ENCODE peak calls at places on chromosomes 12 and 14, in seven cellular contexts. G, A, M, P, W, I and F are unnamed samples.

GRCh38 chr12:74897425-74898211 is 312.0 kb downstream of the KCNC2 start:
- DNase-seq in G (no peak), A (no peak), M (no peak), P (no peak), W (no peak), I (no peak), F (no peak)

GRCh38 chr14:53110103-53110502 is 43.0 kb downstream of the DDHD1 start:
- DNase-seq in G (no peak), A (no peak), M (no peak), P (no peak), W (no peak), I (no peak), F (no peak)

GRCh38 chr12:66740257-66740656 is 61.4 kb upstream of the GRIP1 start:
- DNase-seq in G (peak), A (peak), M (no peak), P (no peak), W (no peak), I (no peak), F (no peak)

GRCh38 chr12:29396774-29397173 is 15.8 kb upstream of the ERGIC2 start:
- DNase-seq in G (no peak), A (no peak), M (no peak), P (no peak), W (no peak), I (no peak), F (no peak)

GRCh38 chr14:53295985-53296582 is 143.0 kb upstream of the DDHD1 start:
- DNase-seq in G (no peak), A (peak), M (peak), P (no peak), W (no peak), I (no peak), F (peak)

GRCh38 chr14:81235096-81235495 is 14.3 kb upstream of the GTF2A1 start:
- DNase-seq in G (no peak), A (no peak), M (no peak), P (no peak), W (no peak), I (no peak), F (no peak)

GRCh38 chr14:81632162-81632561 is 98.5 kb upstream of the SEL1L start:
- DNase-seq in G (no peak), A (no peak), M (no peak), P (no peak), W (no peak), I (no peak), F (no peak)

GRCh38 chr14:28744126-28744525 is 22.5 kb upstream of the FOXG1 start:
- DNase-seq in G (no peak), A (no peak), M (no peak), P (no peak), W (no peak), I (no peak), F (no peak)

GRCh38 chr14:102262894-102263462 is 42.0 kb downstream of the MOK start:
- DNase-seq in G (no peak), A (peak), M (peak), P (no peak), W (no peak), I (no peak), F (no peak)

GRCh38 chr12:3803865-3804472 is 51.1 kb upstream of the CRACR2A start:
- DNase-seq in G (peak), A (peak), M (peak), P (peak), W (peak), I (peak), F (peak)

GRCh38 chr14:29926701-29927595 is 699 bp downstream of the PRKD1 start:
- DNase-seq in G (peak), A (peak), M (peak), P (no peak), W (no peak), I (no peak), F (peak)

GRCh38 chr14:63383776-63384367 is 65.1 kb upstream of the GPHB5 start:
- DNase-seq in G (no peak), A (no peak), M (no peak), P (peak), W (no peak), I (no peak), F (peak)

GRCh38 chr12:54262403-54262925 is 17.5 kb downstream of the CBX5 start:
- DNase-seq in G (no peak), A (no peak), M (no peak), P (no peak), W (no peak), I (no peak), F (no peak)

GRCh38 chr12:67720383-67720856 is 71.9 kb downstream of the DYRK2 start:
- DNase-seq in G (no peak), A (no peak), M (peak), P (no peak), W (no peak), I (no peak), F (no peak)

GRCh38 chr14:92586001-92586947 is 72.7 kb downstream of the RIN3 start:
- DNase-seq in G (no peak), A (no peak), M (no peak), P (peak), W (no peak), I (no peak), F (no peak)

GRCh38 chr14:104283197-104284106 is 145.1 kb downstream of the KIF26A start:
- DNase-seq in G (peak), A (no peak), M (no peak), P (no peak), W (peak), I (no peak), F (no peak)

GRCh38 chr12:19752712-19753111 is 313.4 kb downstream of the AEBP2 start:
- DNase-seq in G (no peak), A (no peak), M (no peak), P (no peak), W (no peak), I (no peak), F (no peak)

GRCh38 chr14:75422169-75422568 is 5.7 kb upstream of the JDP2 start:
- DNase-seq in G (no peak), A (no peak), M (no peak), P (no peak), W (no peak), I (no peak), F (no peak)

GRCh38 chr12:100170313-100170858 is 27.7 kb upstream of the BLTP3B start:
- DNase-seq in G (no peak), A (no peak), M (no peak), P (no peak), W (no peak), I (no peak), F (no peak)

GRCh38 chr12:47340391-47341015 is 260.7 kb upstream of the AMIGO2 start:
- DNase-seq in G (no peak), A (no peak), M (no peak), P (no peak), W (no peak), I (no peak), F (no peak)

GRCh38 chr14:52954346-52955214 is 3.7 kb upstream of the FERMT2 start:
- DNase-seq in G (no peak), A (no peak), M (no peak), P (no peak), W (no peak), I (no peak), F (no peak)

GRCh38 chr14:105315941-105316562 is 1.5 kb downstream of the PACS2 start:
- DNase-seq in G (no peak), A (no peak), M (no peak), P (peak), W (no peak), I (no peak), F (no peak)

GRCh38 chr12:111438501-111438900 is 32.8 kb downstream of the SH2B3 start:
- DNase-seq in G (peak), A (peak), M (no peak), P (peak), W (no peak), I (no peak), F (peak)

GRCh38 chr14:72796935-72797334 is 97.0 kb downstream of the DPF3 start:
- DNase-seq in G (no peak), A (no peak), M (peak), P (no peak), W (no peak), I (no peak), F (no peak)

GRCh38 chr14:77186911-77187648 is 5.5 kb downstream of the TMEM63C start:
- DNase-seq in G (no peak), A (peak), M (peak), P (no peak), W (no peak), I (no peak), F (no peak)

GRCh38 chr12:55060470-55060869 is 40.7 kb downstream of the NEUROD4 start:
- DNase-seq in G (no peak), A (no peak), M (no peak), P (peak), W (no peak), I (no peak), F (peak)

GRCh38 chr12:89072303-89073026 is 279.8 kb downstream of the DUSP6 start:
- DNase-seq in G (peak), A (peak), M (no peak), P (no peak), W (no peak), I (no peak), F (no peak)

GRCh38 chr14:100308112-100308792 is 2.0 kb upstream of the SLC25A29 start:
- DNase-seq in G (no peak), A (no peak), M (no peak), P (no peak), W (no peak), I (no peak), F (no peak)

GRCh38 chr14:61385002-61385685 is 63.8 kb downstream of the PRKCH start:
- DNase-seq in G (no peak), A (no peak), M (no peak), P (no peak), W (no peak), I (no peak), F (peak)

GRCh38 chr12:108967869-108968540 is 52.9 kb downstream of the SVOP start:
- DNase-seq in G (peak), A (no peak), M (peak), P (no peak), W (no peak), I (peak), F (no peak)

GRCh38 chr12:3681595-3681921 is 71.4 kb downstream of the CRACR2A start:
- DNase-seq in G (no peak), A (no peak), M (no peak), P (no peak), W (peak), I (no peak), F (no peak)

GRCh38 chr14:62031504-62031903 is 269.3 kb downstream of the SNAPC1 start:
- DNase-seq in G (no peak), A (no peak), M (no peak), P (no peak), W (no peak), I (no peak), F (no peak)

GRCh38 chr14:68695326-68695768 is 97.5 kb downstream of the ZFP36L1 start:
- DNase-seq in G (no peak), A (no peak), M (no peak), P (peak), W (no peak), I (no peak), F (peak)

GRCh38 chr14:54175298-54175942 is 218.8 kb upstream of the BMP4 start:
- DNase-seq in G (peak), A (peak), M (peak), P (peak), W (peak), I (peak), F (peak)

GRCh38 chr12:9649532-9649940 is 20.0 kb upstream of the CLEC2D start:
- DNase-seq in G (no peak), A (no peak), M (no peak), P (peak), W (no peak), I (no peak), F (peak)

GRCh38 chr14:104550849-104551728 is 28.5 kb upstream of the C14orf180 start:
- DNase-seq in G (no peak), A (no peak), M (peak), P (no peak), W (no peak), I (no peak), F (no peak)

GRCh38 chr12:7113389-7113871 is 4.4 kb upstream of the C1RL start:
- DNase-seq in G (no peak), A (peak), M (peak), P (peak), W (no peak), I (no peak), F (peak)